ENCODE peak calls at places on chromosomes 1 and 21, in seven cellular contexts. N is prostate gland, K is breast epithelium, L is GM23338, W is endothelial cell of umbilical vein, I is SK-N-SH, U is Panc1. E is an unnamed sample.

GRCh38 chr1:211843018-211843417 is 12.5 kb upstream of the LPGAT1 start:
- DNase-seq in N (no peak), K (no peak), L (no peak), W (no peak), I (no peak), U (no peak), E (no peak)

GRCh38 chr1:68528243-68528642 is 31.4 kb upstream of the DEPDC1 start:
- DNase-seq in N (no peak), K (peak), L (no peak), W (no peak), I (no peak), U (no peak), E (no peak)

GRCh38 chr1:205477759-205478247 is 22.0 kb upstream of the BLACAT1 start:
- DNase-seq in N (peak), K (peak), L (no peak), W (no peak), I (no peak), U (no peak), E (peak)

GRCh38 chr1:32748348-32748747 is 45.8 kb upstream of the SYNC start:
- DNase-seq in N (no peak), K (no peak), L (peak), W (no peak), I (no peak), U (no peak), E (no peak)

GRCh38 chr1:234965128-234965527 is 163.5 kb downstream of the TOMM20 start:
- DNase-seq in N (no peak), K (no peak), L (no peak), W (no peak), I (no peak), U (no peak), E (no peak)

GRCh38 chr1:110898734-110899457 is 25.9 kb downstream of the CD53 start:
- DNase-seq in N (no peak), K (no peak), L (no peak), W (no peak), I (no peak), U (no peak), E (no peak)

GRCh38 chr1:232127190-232127589 is 500.6 kb downstream of the DISC1 start:
- DNase-seq in N (no peak), K (no peak), L (no peak), W (no peak), I (no peak), U (no peak), E (no peak)

GRCh38 chr1:156623946-156624813 is 5.0 kb downstream of the HAPLN2 start:
- DNase-seq in N (no peak), K (no peak), L (peak), W (peak), I (peak), U (no peak), E (peak)

GRCh38 chr1:116164056-116164889 is 53.1 kb downstream of the MAB21L3 start:
- DNase-seq in N (no peak), K (no peak), L (no peak), W (no peak), I (peak), U (no peak), E (no peak)

GRCh38 chr21:19995253-19995652 is 1003.0 kb upstream of the NCAM2 start:
- DNase-seq in N (no peak), K (no peak), L (no peak), W (no peak), I (no peak), U (no peak), E (no peak)

GRCh38 chr1:212520746-212521145 is 87.8 kb upstream of the ATF3 start:
- DNase-seq in N (no peak), K (no peak), L (no peak), W (no peak), I (no peak), U (no peak), E (peak)

GRCh38 chr1:232630047-232630893 is at the start of gene SIPA1L2:
- DNase-seq in N (peak), K (peak), L (peak), W (peak), I (peak), U (no peak), E (peak)

GRCh38 chr1:192633533-192634258 is 2.3 kb upstream of the RGS13 start:
- DNase-seq in N (no peak), K (no peak), L (no peak), W (no peak), I (no peak), U (no peak), E (no peak)

GRCh38 chr1:167977245-167977644 is 40.4 kb upstream of the MPC2 start:
- DNase-seq in N (no peak), K (no peak), L (no peak), W (no peak), I (no peak), U (no peak), E (no peak)

GRCh38 chr1:26530540-26530897 is 958 bp downstream of the RPS6KA1 start:
- DNase-seq in N (no peak), K (no peak), L (no peak), W (no peak), I (no peak), U (no peak), E (peak)

GRCh38 chr1:228437424-228437823 is 20.8 kb upstream of the TRIM17 start:
- DNase-seq in N (no peak), K (no peak), L (no peak), W (no peak), I (no peak), U (no peak), E (no peak)

GRCh38 chr21:31730687-31731111 is 1.2 kb downstream of the SCAF4 start:
- DNase-seq in N (peak), K (no peak), L (peak), W (peak), I (no peak), U (no peak), E (no peak)

GRCh38 chr1:6813165-6813564 is 27.9 kb downstream of the CAMTA1 start:
- DNase-seq in N (no peak), K (no peak), L (no peak), W (no peak), I (no peak), U (no peak), E (no peak)

GRCh38 chr1:52288286-52288685 is 77.7 kb downstream of the CC2D1B start:
- DNase-seq in N (no peak), K (no peak), L (no peak), W (no peak), I (no peak), U (no peak), E (no peak)

GRCh38 chr1:229159668-229160544 is 111.0 kb upstream of the RAB4A start:
- DNase-seq in N (no peak), K (peak), L (no peak), W (no peak), I (no peak), U (no peak), E (no peak)

GRCh38 chr21:40386301-40386911 is 460.6 kb downstream of the DSCAM start:
- DNase-seq in N (peak), K (peak), L (peak), W (no peak), I (peak), U (no peak), E (peak)

GRCh38 chr1:212566522-212567479 is 41.8 kb upstream of the ATF3 start:
- DNase-seq in N (peak), K (no peak), L (no peak), W (peak), I (peak), U (peak), E (peak)

GRCh38 chr1:63041660-63042059 is 257.7 kb downstream of the ATG4C start:
- DNase-seq in N (no peak), K (no peak), L (no peak), W (no peak), I (no peak), U (no peak), E (no peak)

GRCh38 chr1:180185281-180185680 is 30.6 kb downstream of the QSOX1 start:
- DNase-seq in N (no peak), K (no peak), L (no peak), W (no peak), I (no peak), U (no peak), E (no peak)

GRCh38 chr1:111161843-111162242 is 21.8 kb downstream of the CEPT1 start:
- DNase-seq in N (no peak), K (no peak), L (no peak), W (no peak), I (peak), U (no peak), E (no peak)

GRCh38 chr21:18245493-18245967 is 897 bp downstream of the CHODL start:
- DNase-seq in N (no peak), K (no peak), L (no peak), W (no peak), I (peak), U (no peak), E (no peak)

GRCh38 chr1:10639301-10640078 is 157.0 kb downstream of the CASZ1 start:
- DNase-seq in N (no peak), K (no peak), L (peak), W (no peak), I (peak), U (no peak), E (no peak)
- H3K27ac ChIP-seq in N (peak), K (peak), L (no peak), W (no peak), I (peak), U (no peak), E (peak)

DNA sequence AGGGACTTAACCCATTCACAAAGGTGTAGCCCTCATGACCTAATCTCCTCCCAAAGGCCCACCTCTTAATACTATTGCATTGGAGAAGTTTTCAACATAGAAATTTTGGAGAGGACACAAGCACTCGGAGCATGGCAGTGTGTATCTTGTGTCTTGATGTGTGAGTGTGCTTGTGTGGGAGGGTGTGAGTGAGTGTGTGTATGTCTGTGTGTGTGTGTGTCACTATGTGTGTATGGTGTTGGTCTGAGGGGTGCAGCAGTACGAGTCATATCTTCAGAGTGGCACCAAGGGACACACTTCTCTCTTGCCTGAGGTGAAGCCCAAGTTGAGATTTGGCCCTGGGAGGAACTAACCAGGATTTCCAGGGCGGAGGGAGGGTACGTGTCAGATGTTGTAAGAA is 73.7 kb downstream of the NAV1 start:
- DNase-seq in N (no peak), K (no peak), L (no peak), W (no peak), I (no peak), U (no peak), E (no peak)
- TF ChIP-seq POLR2AphosphoS5 in N (no peak), K (no peak), L (no peak), W (no peak), I (no peak), U (no peak), E (no peak)

DNA sequence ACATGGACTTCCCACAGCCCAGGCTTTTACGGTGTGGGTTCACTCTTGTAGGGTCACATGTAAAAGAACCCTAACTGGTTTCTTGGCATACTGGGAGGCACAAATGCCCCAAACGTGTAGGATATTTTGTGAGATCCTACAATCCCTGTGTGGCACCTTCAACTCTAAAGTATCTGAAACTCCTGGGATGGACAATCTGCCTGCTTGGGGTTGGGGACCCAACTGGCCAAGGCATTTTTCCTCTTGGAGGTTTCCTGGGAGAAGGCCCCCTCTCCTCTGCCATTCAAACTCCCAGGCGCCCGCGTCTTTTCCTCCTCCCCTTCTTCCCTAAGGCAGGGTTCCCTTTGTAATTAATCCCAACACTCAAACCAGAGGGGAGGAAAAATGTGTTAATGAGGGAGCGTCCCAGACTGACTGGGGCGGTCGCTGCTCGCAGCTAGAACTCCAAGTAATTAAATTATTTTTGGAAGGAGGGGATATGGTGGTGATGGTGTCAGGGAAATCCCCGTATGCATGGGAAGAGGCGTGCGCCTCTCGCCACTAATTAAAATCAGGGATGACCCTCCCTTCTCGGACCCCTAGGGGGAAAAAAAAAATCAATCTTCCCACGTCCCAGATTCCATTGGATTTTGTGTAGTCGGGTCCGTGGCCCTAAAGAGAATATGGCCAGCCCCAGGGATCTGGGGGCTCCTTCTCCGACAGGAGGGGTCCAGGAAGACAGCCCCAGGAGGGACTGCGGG is 650 bp upstream of the VANGL2 start:
- DNase-seq in N (no peak), K (no peak), L (peak), W (no peak), I (no peak), U (no peak), E (no peak)
- TF ChIP-seq CTCF in N (peak), K (peak), L (no peak), W (no peak), I (no peak), U (no peak), E (no peak)

DNA sequence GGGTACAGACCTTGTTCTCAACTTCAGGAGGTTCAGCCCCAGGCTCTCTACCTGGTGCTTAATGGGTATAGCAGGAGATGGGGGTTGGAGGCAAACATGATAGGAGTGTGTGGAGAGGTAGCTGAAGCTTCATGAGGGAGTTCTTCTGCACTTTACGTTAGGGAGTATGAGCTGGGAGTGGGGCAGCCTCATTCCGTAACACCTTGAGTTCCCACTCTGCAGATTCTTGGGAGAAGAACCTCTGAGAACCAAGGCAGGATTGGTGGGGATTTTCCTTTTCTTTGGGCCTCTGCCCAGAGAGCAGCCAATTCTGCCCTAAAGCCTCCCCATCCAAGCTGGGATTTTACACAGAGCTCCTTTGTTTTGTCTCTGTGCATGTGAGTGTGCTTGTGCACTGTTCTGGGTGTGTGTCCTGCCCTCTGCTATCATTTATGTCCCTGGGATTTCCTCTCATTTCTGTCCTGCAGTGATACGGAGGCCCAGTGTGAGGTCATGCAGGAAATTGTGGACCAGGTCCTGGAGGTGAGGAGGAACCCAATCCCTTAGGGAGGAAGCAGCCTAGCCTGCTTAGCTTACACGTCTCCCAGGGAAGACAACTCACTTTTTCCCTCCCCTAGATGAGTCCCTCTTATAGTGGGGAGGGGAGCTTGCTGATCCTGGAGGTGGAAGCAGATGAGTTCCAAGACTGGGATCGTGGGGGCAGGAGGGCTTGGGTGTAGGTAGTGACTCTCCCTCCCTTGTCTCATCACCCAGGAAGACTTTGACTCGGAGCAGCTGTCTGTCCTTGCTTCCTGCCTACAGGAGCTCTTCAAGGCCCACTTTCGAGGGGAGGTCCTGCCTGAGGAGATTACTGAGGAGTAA is 11.6 kb upstream of the SLC27A3 start:
- DNase-seq in N (no peak), K (no peak), L (no peak), W (peak), I (no peak), U (no peak), E (no peak)
- H3K27ac ChIP-seq in N (no peak), K (peak), L (no peak), W (peak), I (no peak), U (no peak), E (peak)

GRCh38 chr1:19799233-19799876 is 361 bp downstream of the TMCO4 start:
- DNase-seq in N (peak), K (peak), L (peak), W (peak), I (peak), U (no peak), E (peak)
- TF ChIP-seq POLR2AphosphoS5 in N (no peak), K (no peak), L (no peak), W (no peak), I (no peak), U (no peak), E (peak)

GRCh38 chr1:8431028-8431427 is 113.1 kb downstream of the SLC45A1 start:
- DNase-seq in N (no peak), K (no peak), L (peak), W (no peak), I (no peak), U (no peak), E (no peak)
- TF ChIP-seq CTCF in N (no peak), K (no peak), L (peak), W (no peak), I (no peak), U (no peak), E (no peak)

DNA sequence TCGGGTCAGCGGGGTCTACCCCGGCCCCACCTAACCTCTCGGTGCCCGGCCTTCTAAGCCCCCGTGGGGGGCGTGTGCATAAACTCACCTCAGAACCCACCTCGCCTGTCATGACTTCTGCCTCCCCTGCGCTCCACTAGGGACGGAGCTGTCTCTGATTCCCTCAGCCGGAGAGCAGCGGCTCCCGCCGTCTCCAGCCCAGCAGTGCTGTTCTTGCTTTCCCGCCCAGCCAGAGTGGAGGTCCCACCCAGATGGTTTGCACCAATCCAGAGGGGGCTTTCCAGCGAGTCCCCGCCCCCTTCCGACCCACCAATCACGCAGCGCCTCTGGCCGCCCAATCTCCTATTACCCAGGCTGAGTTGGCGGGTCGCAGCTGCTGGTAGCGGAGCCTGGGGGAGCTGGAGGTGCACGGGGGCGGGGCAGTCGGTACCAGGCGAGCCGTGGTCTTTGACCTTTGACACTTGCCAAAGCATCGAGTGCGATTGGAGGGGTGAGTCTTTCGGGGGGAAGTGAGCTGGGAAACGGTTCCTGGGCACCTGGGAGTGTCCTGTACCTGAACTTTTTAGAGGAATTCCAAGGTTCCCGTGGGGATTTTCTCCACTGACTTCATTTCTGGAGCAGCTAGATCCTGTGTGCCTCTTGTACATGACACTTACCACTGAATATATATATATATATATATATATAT is at the start of gene CLSPN:
- DNase-seq in N (peak), K (peak), L (peak), W (peak), I (peak), U (peak), E (peak)
- H3K27ac ChIP-seq in N (peak), K (peak), L (peak), W (peak), I (peak), U (peak), E (peak)

DNA sequence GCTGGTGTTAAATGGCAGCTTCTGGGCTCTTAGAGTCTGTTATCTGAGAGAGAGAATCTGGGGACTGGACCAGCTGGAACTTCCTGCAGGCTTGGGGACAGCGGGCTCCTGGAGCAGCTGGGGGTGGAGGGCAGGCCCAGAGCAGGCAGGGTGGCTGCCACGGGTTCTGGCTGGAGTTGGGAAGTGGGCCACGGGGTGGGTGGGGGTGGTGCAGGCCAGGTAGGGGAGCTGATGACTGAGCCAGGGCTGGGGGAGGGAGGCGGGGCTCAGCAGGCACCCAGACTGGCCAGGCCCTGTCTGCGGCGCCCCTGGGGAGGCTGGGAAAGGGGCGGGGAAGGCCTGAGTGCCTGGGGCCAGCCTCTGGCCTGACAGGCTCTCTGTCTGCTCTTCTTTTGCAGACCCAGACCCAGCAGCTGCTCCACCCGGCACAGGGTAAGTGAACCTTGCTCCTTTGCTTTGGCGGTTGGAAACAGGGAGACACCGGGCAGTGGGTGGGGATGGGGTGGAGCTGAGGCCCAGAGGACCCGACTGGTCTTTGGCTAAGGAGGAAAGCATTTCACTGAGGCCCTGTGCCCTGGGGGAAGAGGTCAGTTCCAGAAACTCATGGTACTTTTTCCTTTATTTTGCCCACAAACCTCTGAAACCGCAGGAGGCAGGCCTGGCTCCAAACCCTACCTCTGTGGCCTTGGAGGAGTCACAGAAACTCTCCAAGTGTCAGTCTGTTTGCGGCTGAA is 48.7 kb downstream of the ARHGEF10L start:
- DNase-seq in N (peak), K (peak), L (peak), W (no peak), I (peak), U (no peak), E (peak)
- TF ChIP-seq POLR2AphosphoS5 in N (no peak), K (no peak), L (no peak), W (no peak), I (no peak), U (no peak), E (peak)

E was measured in transverse colon.